ENCODE peak calls at places on chromosomes 3 and 15, in ten cellular contexts. N is left ventricle myocardium inferior; K is IMR-90; G is psoas muscle; J is endodermal cell; S is colonic mucosa; H is CD4-positive, CD25-positive, alpha-beta regulatory T cell; Y is adrenal gland; T is heart right ventricle; Q is body of pancreas. A is an unnamed sample.

GRCh38 chr3:184355261-184356012 is 6.0 kb downstream of the CLCN2 start:
- DNase-seq in N (no peak), K (no peak), G (peak; percentile 44), J (no peak), S (no peak), H (no peak), Y (peak; percentile 45), T (no peak), Q (no peak), A (no peak)

GRCh38 chr3:149442845-149443544 is 31.5 kb upstream of the TM4SF4 start:
- DNase-seq in N (no peak), K (peak; percentile 89), G (no peak), J (no peak), S (no peak), H (no peak), Y (no peak), T (no peak), Q (no peak), A (peak; percentile 74)

GRCh38 chr3:152019516-152019915 is 146.1 kb downstream of the SUCNR1 start:
- DNase-seq in N (no peak), K (no peak), G (no peak), J (no peak), S (no peak), H (no peak), Y (no peak), T (no peak), Q (no peak), A (no peak)

GRCh38 chr15:92051726-92052125 is 198.2 kb downstream of the SLCO3A1 start:
- DNase-seq in N (no peak), K (no peak), G (no peak), J (no peak), S (no peak), H (no peak), Y (no peak), T (no peak), Q (no peak), A (no peak)

GRCh38 chr15:66946578-66947164 is 118.7 kb upstream of the SMAD3 start:
- DNase-seq in N (peak; percentile 68), K (peak; percentile 70), G (peak; percentile 82), J (peak; percentile 90), S (peak; percentile 73), H (peak; percentile 75), Y (peak; percentile 65), T (peak; percentile 63), Q (peak; percentile 71), A (peak; percentile 75)

GRCh38 chr15:31435891-31436628 is 109.4 kb downstream of the KLF13 start:
- DNase-seq in N (no peak), K (no peak), G (peak; percentile 66), J (no peak), S (peak; percentile 56), H (no peak), Y (no peak), T (no peak), Q (no peak), A (peak; percentile 42)

GRCh38 chr3:136255672-136256406 is 5.7 kb downstream of the PCCB start:
- DNase-seq in N (no peak), K (no peak), G (no peak), J (no peak), S (no peak), H (no peak), Y (no peak), T (no peak), Q (no peak), A (peak; percentile 94)

GRCh38 chr15:48936666-48937065 is 27.1 kb downstream of the SHC4 start:
- DNase-seq in N (no peak), K (peak; percentile 87), G (no peak), J (no peak), S (no peak), H (no peak), Y (no peak), T (no peak), Q (no peak), A (no peak)

GRCh38 chr15:87755226-87755625 is 501.3 kb downstream of the NTRK3 start:
- DNase-seq in N (no peak), K (no peak), G (no peak), J (no peak), S (no peak), H (no peak), Y (no peak), T (no peak), Q (no peak), A (peak; percentile 50)

GRCh38 chr3:42127226-42127625 is 36.1 kb downstream of the TRAK1 start:
- DNase-seq in N (no peak), K (no peak), G (no peak), J (no peak), S (no peak), H (no peak), Y (no peak), T (no peak), Q (no peak), A (no peak)

GRCh38 chr3:77530870-77531269 is 491.0 kb downstream of the ROBO2 start:
- DNase-seq in N (no peak), K (peak; percentile 29), G (no peak), J (no peak), S (no peak), H (no peak), Y (no peak), T (no peak), Q (no peak), A (no peak)

GRCh38 chr3:43178891-43179366 is 73.0 kb upstream of the POMGNT2 start:
- DNase-seq in N (no peak), K (peak; percentile 52), G (no peak), J (peak; percentile 20), S (peak; percentile 86), H (no peak), Y (no peak), T (no peak), Q (peak; percentile 64), A (peak; percentile 100)

GRCh38 chr15:66646308-66646707 is 55.7 kb upstream of the SMAD6 start:
- DNase-seq in N (no peak), K (no peak), G (no peak), J (no peak), S (no peak), H (no peak), Y (no peak), T (no peak), Q (no peak), A (no peak)

GRCh38 chr15:23437146-23437545 is 9.9 kb downstream of the GOLGA6L2 start:
- DNase-seq in N (no peak), K (no peak), G (no peak), J (no peak), S (no peak), H (no peak), Y (no peak), T (no peak), Q (no peak), A (no peak)

GRCh38 chr15:96089396-96090058 is 241.0 kb upstream of the NR2F2 start:
- DNase-seq in N (no peak), K (no peak), G (no peak), J (no peak), S (no peak), H (no peak), Y (no peak), T (no peak), Q (no peak), A (no peak)
- H3K4me1 ChIP-seq in N (no peaks in the 10 kb centered on the region), K (peaks cover 11% of the 10 kb centered on the region), G (no peaks in the 10 kb centered on the region), J (peaks cover 22% of the 10 kb centered on the region), S (no peaks in the 10 kb centered on the region), H (no peaks in the 10 kb centered on the region), Y (no peaks in the 10 kb centered on the region), T (no peaks in the 10 kb centered on the region), Q (no peaks in the 10 kb centered on the region), A (no peaks in the 10 kb centered on the region)

GRCh38 chr3:88093266-88093665 is 34.2 kb downstream of the ZNF654 start:
- DNase-seq in N (no peak), K (no peak), G (no peak), J (no peak), S (no peak), H (no peak), Y (no peak), T (no peak), Q (no peak), A (no peak)
- H3K9me3 ChIP-seq in N (no peaks in the 10 kb centered on the region), K (no peaks in the 10 kb centered on the region), G (no peaks in the 10 kb centered on the region), J (peaks cover 15% of the 10 kb centered on the region), S (no peaks in the 10 kb centered on the region), H (no peaks in the 10 kb centered on the region), Y (no peaks in the 10 kb centered on the region), T (no peaks in the 10 kb centered on the region), Q (no peaks in the 10 kb centered on the region), A (no peaks in the 10 kb centered on the region)

GRCh38 chr15:81747026-81747425 is 298.8 kb downstream of the MEX3B start:
- DNase-seq in N (no peak), K (no peak), G (no peak), J (no peak), S (no peak), H (no peak), Y (no peak), T (no peak), Q (no peak), A (no peak)
- H3K27ac ChIP-seq in N (no peak overlapping the region), K (no peak overlapping the region), G (no peak overlapping the region), J (no peak overlapping the region), S (no peak overlapping the region), H (no peak overlapping the region), Y (no peak overlapping the region), T (no peak overlapping the region), Q (no peak overlapping the region), A (no peak overlapping the region)

GRCh38 chr3:123088360-123088759 is 21.5 kb downstream of the PDIA5 start:
- DNase-seq in N (no peak), K (no peak), G (no peak), J (peak; percentile 15), S (no peak), H (no peak), Y (no peak), T (no peak), Q (no peak), A (no peak)
- H3K4me1 ChIP-seq in N (peaks cover 52% of the 10 kb centered on the region), K (peaks cover 25% of the 10 kb centered on the region), G (peaks cover 20% of the 10 kb centered on the region), J (peaks cover 33% of the 10 kb centered on the region), S (no peaks in the 10 kb centered on the region), H (no peaks in the 10 kb centered on the region), Y (peaks cover 55% of the 10 kb centered on the region), T (peaks cover 58% of the 10 kb centered on the region), Q (peaks cover 59% of the 10 kb centered on the region), A (peaks cover 16% of the 10 kb centered on the region)

DNA sequence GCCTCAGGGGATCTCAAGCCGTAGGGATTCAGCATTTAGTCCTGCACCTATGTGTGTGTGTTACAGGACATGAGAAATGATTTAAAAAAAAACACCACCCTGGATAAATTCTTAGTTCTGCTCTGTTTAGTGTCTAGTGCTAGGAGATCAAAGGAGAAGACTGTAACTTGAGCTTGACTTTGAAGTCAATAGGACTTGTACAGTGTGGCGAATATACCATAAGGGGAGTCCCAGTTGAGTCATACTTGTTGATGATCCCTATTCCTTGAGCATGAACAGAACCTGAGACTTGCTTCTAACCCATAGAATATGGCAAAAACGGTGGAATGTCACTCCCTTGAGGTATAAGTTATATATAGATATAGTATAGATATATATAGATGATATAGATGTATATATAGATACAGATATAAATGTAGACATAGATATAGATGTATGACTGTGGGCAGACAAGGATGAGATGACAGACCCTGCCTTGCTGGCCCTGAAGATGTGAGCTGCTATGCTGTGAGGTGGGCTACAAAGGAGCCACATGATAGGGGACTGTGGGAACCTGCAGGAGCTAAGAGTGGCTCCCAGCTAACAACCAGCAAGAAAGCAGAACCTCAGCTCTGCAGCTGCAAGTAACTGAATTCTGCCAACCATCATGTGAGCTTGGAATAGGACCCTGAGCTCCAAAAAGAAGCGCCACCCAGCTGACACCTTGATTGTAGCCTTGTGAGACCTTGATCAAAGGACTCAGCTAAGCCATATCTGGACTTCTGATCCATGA is 123.5 kb upstream of the GRM7 start:
- DNase-seq in N (no peak), K (no peak), G (no peak), J (no peak), S (no peak), H (no peak), Y (no peak), T (no peak), Q (no peak), A (no peak)
- H3K9me3 ChIP-seq in N (no peaks in the 10 kb centered on the region), K (peaks cover 12% of the 10 kb centered on the region), G (no peaks in the 10 kb centered on the region), J (no peaks in the 10 kb centered on the region), S (no peaks in the 10 kb centered on the region), H (no peaks in the 10 kb centered on the region), Y (no peaks in the 10 kb centered on the region), T (no peaks in the 10 kb centered on the region), Q (no peaks in the 10 kb centered on the region), A (no peaks in the 10 kb centered on the region)

GRCh38 chr3:142574665-142575064 is 3.9 kb downstream of the ATR start:
- DNase-seq in N (no peak), K (no peak), G (no peak), J (no peak), S (no peak), H (no peak), Y (no peak), T (no peak), Q (no peak), A (no peak)
- H3K27ac ChIP-seq in N (no peak overlapping the region), K (no peak overlapping the region), G (no peak overlapping the region), J (no peak overlapping the region), S (no peak overlapping the region), H (no peak overlapping the region), Y (peak overlapping the region; percentile 96), T (no peak overlapping the region), Q (no peak overlapping the region), A (no peak overlapping the region)